ENCODE peak calls at places on chromosomes 7 and 10, in eight cellular contexts. Q is epithelial cell of esophagus; A is GM04503; N is neuronal stem cell; F is activated CD8-positive, alpha-beta memory T cell treated with anti-CD3 and anti-CD28 coated beads, Interleukin-2, amount 10 ng/mL, durations not matched to agents 7 days and 5 days; S is DMS53; R is T-helper 2 cell; X is adrenal gland. O is an unnamed sample.

GRCh38 chr10:34543716-34544115 is 271.4 kb downstream of the PARD3 start:
- DNase-seq in Q (no peak), A (no peak), N (no peak), F (no peak), S (no peak), R (no peak), X (no peak), O (no peak)

GRCh38 chr7:28666144-28666543 is 253.8 kb downstream of the CREB5 start:
- DNase-seq in Q (peak), A (no peak), N (no peak), F (no peak), S (no peak), R (no peak), X (no peak), O (no peak)

GRCh38 chr10:84837877-84838276 is 509.5 kb downstream of the CCSER2 start:
- DNase-seq in Q (no peak), A (no peak), N (no peak), F (no peak), S (no peak), R (no peak), X (no peak), O (no peak)

GRCh38 chr10:133400624-133401424 is 6.9 kb downstream of the MTG1 start:
- DNase-seq in Q (no peak), A (no peak), N (no peak), F (no peak), S (no peak), R (no peak), X (peak), O (no peak)

GRCh38 chr7:107628461-107629064 is 32.1 kb upstream of the SLC26A4 start:
- DNase-seq in Q (no peak), A (no peak), N (no peak), F (no peak), S (no peak), R (no peak), X (no peak), O (no peak)

GRCh38 chr7:112271162-112271561 is 64.7 kb downstream of the ZNF277 start:
- DNase-seq in Q (no peak), A (no peak), N (no peak), F (no peak), S (peak), R (no peak), X (no peak), O (no peak)

GRCh38 chr7:119925890-119926289 is 347.1 kb upstream of the KCND2 start:
- DNase-seq in Q (no peak), A (no peak), N (no peak), F (no peak), S (no peak), R (no peak), X (no peak), O (no peak)

GRCh38 chr10:132418520-132419416 is 21.8 kb downstream of the PWWP2B start:
- DNase-seq in Q (peak), A (no peak), N (no peak), F (no peak), S (peak), R (no peak), X (peak), O (no peak)

GRCh38 chr7:18357691-18358090 is 137.9 kb upstream of the HDAC9 start:
- DNase-seq in Q (peak), A (no peak), N (no peak), F (no peak), S (peak), R (no peak), X (no peak), O (no peak)

GRCh38 chr10:5317547-5318107 is 47.1 kb upstream of the UCN3 start:
- DNase-seq in Q (peak), A (peak), N (no peak), F (peak), S (peak), R (no peak), X (no peak), O (no peak)